ENCODE peak calls at places on chromosomes 5 and 9, in six cellular contexts. K is fibroblast of the conjunctiva, Z is endothelial cell, X is EL, U is HT1080, W is substantia nigra. I is an unnamed sample.

GRCh38 chr9:92706218-92706940 is 36.4 kb upstream of the IPPK start:
- DNase-seq in W (no peak), Z (peak; percentile 60), U (peak; percentile 36), X (peak; percentile 38), K (no peak), I (no peak)

GRCh38 chr5:147635882-147636531 is 126.1 kb upstream of the DPYSL3 start:
- DNase-seq in W (no peak), Z (no peak), K (no peak), U (no peak), X (no peak), I (no peak)

GRCh38 chr5:62315376-62316049 is 9.5 kb downstream of the KIF2A start:
- DNase-seq in U (no peak), X (peak; percentile 35), W (no peak), Z (no peak), K (peak; percentile 14), I (no peak)

GRCh38 chr9:75960561-75960960 is 70.1 kb downstream of the PCSK5 start:
- DNase-seq in K (no peak), U (no peak), Z (no peak), X (no peak), W (no peak), I (no peak)

GRCh38 chr5:138647261-138647788 is 72.1 kb upstream of the HSPA9 start:
- DNase-seq in U (no peak), K (no peak), X (peak; percentile 46), W (no peak), Z (no peak), I (no peak)

GRCh38 chr9:128689820-128690683 is 1.0 kb downstream of the SET start:
- DNase-seq in Z (peak; percentile 41), X (peak; percentile 54), U (peak; percentile 33), K (no peak), W (no peak), I (no peak)

GRCh38 chr5:178470693-178471025 is 119.5 kb downstream of the COL23A1 start:
- DNase-seq in X (no peak), U (no peak), W (no peak), K (no peak), Z (no peak), I (no peak)

GRCh38 chr9:34547960-34548603 is 25.3 kb upstream of the ENHO start:
- DNase-seq in U (peak; percentile 48), Z (peak; percentile 88), X (peak; percentile 63), K (peak; percentile 35), W (peak; percentile 49), I (peak; percentile 85)

GRCh38 chr9:110847661-110848060 is 179.1 kb downstream of the MUSK start:
- DNase-seq in K (no peak), X (peak; percentile 18), W (no peak), U (no peak), Z (no peak), I (no peak)

GRCh38 chr5:67401166-67401565 is 204.6 kb upstream of the CD180 start:
- DNase-seq in X (no peak), K (peak; percentile 24), W (no peak), U (no peak), Z (no peak), I (no peak)

GRCh38 chr9:134662143-134662876 is 20.7 kb downstream of the COL5A1 start:
- DNase-seq in K (peak; percentile 92), W (no peak), X (peak; percentile 97), Z (no peak), U (peak; percentile 63), I (no peak)

GRCh38 chr9:3980771-3981170 is 319.1 kb downstream of the GLIS3 start:
- DNase-seq in U (no peak), W (no peak), K (no peak), Z (no peak), X (no peak), I (no peak)

GRCh38 chr5:55625603-55625875 is 86.6 kb downstream of the SLC38A9 start:
- DNase-seq in U (no peak), K (no peak), Z (no peak), X (no peak), W (no peak), I (no peak)

GRCh38 chr5:97628011-97628410 is 445.0 kb upstream of the RIOK2 start:
- DNase-seq in W (no peak), Z (no peak), U (no peak), K (no peak), X (peak; percentile 4), I (no peak)

GRCh38 chr9:72726951-72727350 is 205.5 kb downstream of the TMC1 start:
- DNase-seq in W (no peak), X (no peak), K (no peak), U (no peak), Z (no peak), I (no peak)

GRCh38 chr5:59791602-59792001 is 101.9 kb downstream of the PDE4D start:
- DNase-seq in W (no peak), X (no peak), K (no peak), U (no peak), Z (no peak), I (no peak)

GRCh38 chr5:163565931-163566608 is 60.7 kb downstream of the MAT2B start:
- DNase-seq in U (no peak), Z (peak; percentile 41), X (peak; percentile 34), K (no peak), W (no peak), I (no peak)

GRCh38 chr5:154756203-154756870 is 1.2 kb downstream of the LARP1 start:
- DNase-seq in K (no peak), X (peak; percentile 25), Z (peak; percentile 56), W (no peak), U (peak; percentile 24), I (no peak)

GRCh38 chr5:150303070-150303595 is 428 bp upstream of the ARSI start:
- DNase-seq in U (no peak), Z (no peak), X (no peak), K (no peak), W (no peak), I (no peak)

GRCh38 chr5:154285661-154286408 is 95.3 kb downstream of the GALNT10 start:
- DNase-seq in X (peak; percentile 76), K (no peak), U (peak; percentile 87), W (no peak), Z (no peak), I (no peak)

GRCh38 chr5:136364307-136364706 is 1.0 kb downstream of the TRPC7 start:
- DNase-seq in X (no peak), K (no peak), W (no peak), U (no peak), Z (no peak), I (no peak)